ENCODE peak calls at places on chromosomes 4 and X, in six cellular contexts. S is fibroblast of the aortic adventitia, Y is left ventricle myocardium inferior, W is epithelial cell of esophagus, L is HFFc6, G is GM13976. J is an unnamed sample.

GRCh38 chr4:93731448-93731847 is 97.1 kb upstream of the ATOH1 start:
- DNase-seq in W (peak), G (no peak), L (no peak), Y (no peak), S (no peak), J (no peak)

GRCh38 chrX:276588-277171 is 4.5 kb upstream of the PLCXD1 start:
- DNase-seq in G (peak), S (peak), Y (no peak), L (peak), W (peak), J (peak)

GRCh38 chr4:40856836-40857362 is 107.1 kb downstream of the NSUN7 start:
- DNase-seq in L (no peak), W (peak), Y (peak), G (peak), S (peak), J (peak)

GRCh38 chr4:123526511-123526910 is 129.9 kb downstream of the SPRY1 start:
- DNase-seq in G (no peak), W (no peak), S (no peak), Y (no peak), L (no peak), J (no peak)

GRCh38 chr4:6917445-6918241 is 8.0 kb downstream of the TBC1D14 start:
- DNase-seq in S (no peak), L (no peak), Y (peak), W (peak), G (no peak), J (peak)

GRCh38 chr4:47349323-47349722 is 114.2 kb downstream of the COMMD8 start:
- DNase-seq in L (peak), Y (no peak), G (no peak), W (no peak), S (peak), J (no peak)

GRCh38 chr4:144647095-144647959 is 1.4 kb downstream of the HHIP start:
- DNase-seq in G (peak), S (peak), W (peak), Y (no peak), L (no peak), J (no peak)

GRCh38 chr4:67549123-67549522 is 3.8 kb upstream of the CENPC start:
- DNase-seq in S (peak), G (peak), L (no peak), Y (no peak), W (peak), J (no peak)

GRCh38 chrX:151738751-151739150 is 4.2 kb downstream of the CNGA2 start:
- DNase-seq in W (no peak), S (no peak), G (no peak), L (no peak), Y (no peak), J (no peak)

GRCh38 chr4:126533176-126533575 is 1099.6 kb upstream of the INTU start:
- DNase-seq in Y (no peak), S (peak), W (no peak), L (no peak), G (no peak), J (no peak)

GRCh38 chr4:151331276-151332042 is 6.1 kb upstream of the SH3D19 start:
- DNase-seq in W (peak), G (no peak), Y (no peak), S (peak), L (no peak), J (no peak)

GRCh38 chr4:188596027-188596426 is 456.8 kb downstream of the TRIML1 start:
- DNase-seq in G (no peak), L (no peak), S (no peak), Y (no peak), W (no peak), J (no peak)

GRCh38 chr4:172553216-172553615 is 615.4 kb upstream of the GALNT7 start:
- DNase-seq in S (peak), Y (no peak), G (no peak), L (no peak), W (no peak), J (no peak)
- TF ChIP-seq CTCF in S (no peak), Y (no peak), G (no peak), L (no peak), W (no peak), J (no peak)

GRCh38 chrX:111164728-111165127 is 68.7 kb downstream of the PAK3 start:
- DNase-seq in L (no peak), S (peak), Y (no peak), W (peak), G (no peak), J (no peak)
- TF ChIP-seq CTCF in L (no peak), S (peak), Y (peak), W (peak), G (no peak), J (no peak)

GRCh38 chr4:127889903-127890302 is 9.2 kb downstream of the PLK4 start:
- DNase-seq in L (no peak), Y (no peak), G (no peak), S (peak), W (no peak), J (no peak)
- TF ChIP-seq CTCF in L (no peak), Y (no peak), G (no peak), S (no peak), W (no peak), J (no peak)

GRCh38 chr4:186726440-186727148 is 2.9 kb upstream of the FAT1 start:
- DNase-seq in L (peak), S (peak), G (no peak), W (peak), Y (peak), J (peak)
- TF ChIP-seq CTCF in L (peak), S (no peak), G (no peak), W (no peak), Y (no peak), J (no peak)

GRCh38 chr4:51885371-51885770 is 42.4 kb downstream of the DCUN1D4 start:
- DNase-seq in G (peak), W (peak), L (no peak), Y (no peak), S (peak), J (peak)
- TF ChIP-seq CTCF in G (no peak), W (peak), L (peak), Y (peak), S (peak), J (peak)

DNA sequence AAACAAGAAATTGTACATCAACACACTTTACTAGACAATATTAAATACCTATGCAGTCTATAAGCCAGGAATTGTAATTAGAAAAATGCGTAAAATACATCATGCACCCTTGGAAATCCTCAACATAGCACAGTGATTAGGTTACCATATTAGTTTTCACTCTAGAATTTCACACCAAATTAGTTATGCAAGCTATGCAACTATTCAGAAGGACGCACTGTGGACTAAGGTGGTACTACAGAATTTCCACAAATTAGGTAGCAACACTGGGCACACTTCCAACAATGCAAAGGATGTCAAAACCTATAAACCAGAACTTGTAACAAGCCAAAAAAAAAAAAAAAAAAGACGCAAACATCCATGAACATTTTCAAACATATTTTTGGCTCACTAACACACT is 71.1 kb upstream of the ZCCHC13 start:
- DNase-seq in S (peak), W (peak), L (peak), G (no peak), Y (no peak), J (no peak)
- TF ChIP-seq CTCF in S (peak), W (no peak), L (peak), G (no peak), Y (no peak), J (no peak)

GRCh38 chrX:138777230-138777629 is 65.7 kb upstream of the FGF13 start:
- DNase-seq in S (no peak), G (no peak), W (no peak), L (no peak), Y (no peak), J (no peak)
- TF ChIP-seq CTCF in S (no peak), G (no peak), W (no peak), L (peak), Y (no peak), J (no peak)

GRCh38 chrX:150363561-150364346 is 637 bp downstream of the MAMLD1 start:
- DNase-seq in S (peak), W (peak), L (no peak), G (no peak), Y (peak), J (no peak)

GRCh38 chrX:150361777-150362351 is 1.3 kb upstream of the MAMLD1 start:
- DNase-seq in Y (no peak), L (no peak), W (peak), G (peak), S (peak), J (peak)

GRCh38 chrX:150361070-150361776 is 1.9 kb upstream of the MAMLD1 start:
- DNase-seq in S (no peak), G (peak), L (no peak), Y (no peak), W (peak), J (no peak)

GRCh38 chrX:150364347-150365050 is 1.4 kb downstream of the MAMLD1 start:
- DNase-seq in Y (peak), G (peak), L (no peak), S (peak), W (peak), J (no peak)

GRCh38 chrX:150362599-150363481 is at the start of gene MAMLD1:
- DNase-seq in G (peak), L (peak), W (peak), Y (peak), S (peak), J (peak)
- TF ChIP-seq CTCF in G (no peak), L (peak), W (no peak), Y (no peak), S (no peak), J (no peak)

GRCh38 chr4:168070903-168071302 is 21.4 kb upstream of the ANXA10 start:
- DNase-seq in S (peak), L (no peak), G (no peak), Y (no peak), W (peak), J (no peak)

GRCh38 chr4:168076989-168077725 is 15.2 kb upstream of the ANXA10 start:
- DNase-seq in L (peak), W (peak), G (peak), Y (no peak), S (peak), J (no peak)

GRCh38 chr4:168077726-168078239 is 14.6 kb upstream of the ANXA10 start:
- DNase-seq in L (no peak), G (no peak), S (no peak), W (no peak), Y (no peak), J (no peak)

GRCh38 chr4:168071304-168071703 is 21.0 kb upstream of the ANXA10 start:
- DNase-seq in S (no peak), G (no peak), L (no peak), Y (no peak), W (peak), J (no peak)

DNA sequence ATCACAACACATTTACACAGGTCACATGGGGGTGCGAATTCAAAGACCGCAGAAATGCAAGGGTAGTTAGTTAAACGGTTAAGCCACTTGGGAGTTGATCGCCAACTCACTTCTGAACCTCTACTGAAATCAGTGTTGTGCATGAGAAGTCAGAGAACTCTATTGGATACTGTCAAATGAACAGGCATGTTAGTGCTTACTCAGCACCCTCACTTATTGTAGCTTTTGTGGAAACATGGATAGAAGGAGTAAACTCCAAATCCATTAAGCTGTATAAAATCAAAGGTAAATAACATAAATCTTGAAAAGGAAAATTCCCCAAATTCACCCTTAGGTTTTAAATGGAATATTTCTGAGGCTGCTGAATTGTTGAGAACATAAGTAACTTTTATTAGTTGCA is 17.5 kb upstream of the ANXA10 start:
- DNase-seq in S (no peak), G (no peak), Y (no peak), W (no peak), L (no peak), J (no peak)
- TF ChIP-seq CTCF in S (no peak), G (no peak), Y (no peak), W (no peak), L (no peak), J (no peak)